ENCODE peak calls at places on chromosomes 13 and 19, in nine cellular contexts. One of them, this sample, is unnamed.
A peak's percentile ranks its signal among the peaks of the same experiment; 100 is the strongest.

GRCh38 chr19:47781590-47782318 is 3.3 kb downstream of the SELENOW start:
- DNase-seq in AG10803: peak; percentile 19
- DNase-seq in lower leg skin: peak; percentile 47
- DNase-seq in RWPE1: no peak
- DNase-seq in psoas muscle: peak; percentile 40
- DNase-seq in stomach: peak; percentile 35
- DNase-seq in H9: no peak
- DNase-seq in Calu3: no peak
- DNase-seq in B cell: no peak
- DNase-seq in this sample: no peak

GRCh38 chr19:55389386-55390317 is 3.9 kb downstream of the RPL28 start:
- DNase-seq in lower leg skin: no peak
- DNase-seq in Calu3: no peak
- DNase-seq in H9: no peak
- DNase-seq in psoas muscle: no peak
- DNase-seq in B cell: no peak
- DNase-seq in stomach: no peak
- DNase-seq in RWPE1: no peak
- DNase-seq in AG10803: no peak
- DNase-seq in this sample: no peak

GRCh38 chr13:63449549-63449948 is 2033.9 kb upstream of the PCDH20 start:
- DNase-seq in Calu3: no peak
- DNase-seq in stomach: no peak
- DNase-seq in B cell: no peak
- DNase-seq in H9: no peak
- DNase-seq in AG10803: no peak
- DNase-seq in RWPE1: no peak
- DNase-seq in psoas muscle: no peak
- DNase-seq in lower leg skin: no peak
- DNase-seq in this sample: no peak

GRCh38 chr13:99982021-99982740 is 597 bp downstream of the ZIC2 start:
- DNase-seq in RWPE1: no peak
- DNase-seq in lower leg skin: no peak
- DNase-seq in H9: no peak
- DNase-seq in Calu3: no peak
- DNase-seq in AG10803: no peak
- DNase-seq in psoas muscle: no peak
- DNase-seq in B cell: no peak
- DNase-seq in stomach: no peak
- DNase-seq in this sample: no peak

GRCh38 chr13:110677731-110678545 is 28.0 kb downstream of the CARS2 start:
- DNase-seq in B cell: no peak
- DNase-seq in RWPE1: no peak
- DNase-seq in Calu3: no peak
- DNase-seq in psoas muscle: no peak
- DNase-seq in H9: no peak
- DNase-seq in AG10803: no peak
- DNase-seq in stomach: no peak
- DNase-seq in lower leg skin: no peak
- DNase-seq in this sample: no peak

GRCh38 chr19:10975374-10976036 is 14.7 kb downstream of the SMARCA4 start:
- DNase-seq in H9: no peak
- DNase-seq in psoas muscle: peak; percentile 60
- DNase-seq in RWPE1: no peak
- DNase-seq in B cell: no peak
- DNase-seq in lower leg skin: no peak
- DNase-seq in Calu3: no peak
- DNase-seq in AG10803: peak; percentile 55
- DNase-seq in stomach: peak; percentile 67
- DNase-seq in this sample: no peak

GRCh38 chr13:52356327-52356726 is 49.6 kb downstream of the THSD1 start:
- DNase-seq in B cell: no peak
- DNase-seq in AG10803: peak; percentile 68
- DNase-seq in Calu3: no peak
- DNase-seq in RWPE1: peak; percentile 90
- DNase-seq in lower leg skin: no peak
- DNase-seq in psoas muscle: no peak
- DNase-seq in H9: no peak
- DNase-seq in stomach: no peak
- DNase-seq in this sample: no peak

GRCh38 chr19:49014870-49015255 is 2.0 kb downstream of the LHB start:
- DNase-seq in psoas muscle: no peak
- DNase-seq in Calu3: no peak
- DNase-seq in B cell: no peak
- DNase-seq in RWPE1: no peak
- DNase-seq in lower leg skin: no peak
- DNase-seq in H9: no peak
- DNase-seq in stomach: no peak
- DNase-seq in AG10803: no peak
- DNase-seq in this sample: no peak

GRCh38 chr13:21061077-21061945 is at the start of gene LATS2:
- DNase-seq in stomach: peak; percentile 97
- DNase-seq in Calu3: peak; percentile 95
- DNase-seq in H9: peak; percentile 96
- DNase-seq in B cell: peak; percentile 49
- DNase-seq in AG10803: peak; percentile 96
- DNase-seq in RWPE1: peak; percentile 92
- DNase-seq in psoas muscle: peak; percentile 97
- DNase-seq in lower leg skin: peak; percentile 95
- DNase-seq in this sample: peak; percentile 89

GRCh38 chr13:40123962-40124647 is 468.6 kb downstream of the COG6 start:
- DNase-seq in B cell: no peak
- DNase-seq in RWPE1: no peak
- DNase-seq in Calu3: no peak
- DNase-seq in stomach: no peak
- DNase-seq in psoas muscle: no peak
- DNase-seq in AG10803: no peak
- DNase-seq in H9: no peak
- DNase-seq in lower leg skin: no peak
- DNase-seq in this sample: no peak

GRCh38 chr19:14248578-14249011 is 42.6 kb upstream of the ADGRL1 start:
- DNase-seq in B cell: no peak
- DNase-seq in psoas muscle: no peak
- DNase-seq in lower leg skin: no peak
- DNase-seq in H9: peak; percentile 95
- DNase-seq in AG10803: peak; percentile 13
- DNase-seq in stomach: no peak
- DNase-seq in Calu3: no peak
- DNase-seq in RWPE1: no peak
- DNase-seq in this sample: peak; percentile 36

GRCh38 chr19:58396691-58397532 is 1.5 kb downstream of the RNF225 start:
- DNase-seq in B cell: no peak
- DNase-seq in AG10803: no peak
- DNase-seq in Calu3: no peak
- DNase-seq in RWPE1: no peak
- DNase-seq in stomach: no peak
- DNase-seq in psoas muscle: no peak
- DNase-seq in H9: no peak
- DNase-seq in lower leg skin: no peak
- DNase-seq in this sample: no peak

GRCh38 chr13:93922063-93922462 is 557.4 kb downstream of the DCT start:
- DNase-seq in H9: no peak
- DNase-seq in B cell: no peak
- DNase-seq in AG10803: no peak
- DNase-seq in psoas muscle: no peak
- DNase-seq in Calu3: no peak
- DNase-seq in stomach: no peak
- DNase-seq in RWPE1: no peak
- DNase-seq in lower leg skin: no peak
- DNase-seq in this sample: no peak
- TF ChIP-seq CTCF in H9: no peak
- TF ChIP-seq CTCF in B cell: no peak
- TF ChIP-seq CTCF in AG10803: no peak
- TF ChIP-seq CTCF in psoas muscle: no peak
- TF ChIP-seq CTCF in Calu3: no peak
- TF ChIP-seq CTCF in stomach: no peak
- TF ChIP-seq CTCF in RWPE1: no peak
- TF ChIP-seq CTCF in lower leg skin: no peak
- TF ChIP-seq CTCF in this sample: no peak

DNA sequence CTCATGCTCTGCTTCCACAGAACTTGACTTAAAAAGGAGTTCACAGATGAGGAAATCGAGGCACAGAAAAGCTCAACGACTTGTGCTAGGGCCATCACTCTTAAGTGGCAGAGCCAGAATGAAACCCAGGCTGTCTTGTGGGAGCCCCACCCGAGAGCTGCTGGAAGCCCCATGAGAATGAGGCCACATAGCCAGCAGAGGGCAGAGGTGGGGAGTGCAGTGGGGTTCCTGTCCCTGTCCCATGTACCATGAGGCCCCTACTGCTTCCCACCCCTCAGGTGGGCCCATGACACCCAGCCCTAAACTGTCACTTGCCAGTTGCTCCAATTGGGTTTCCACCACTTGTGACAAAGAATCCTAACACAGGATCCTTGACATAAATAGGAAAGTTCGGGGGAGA is 175.9 kb downstream of the IRS2 start:
- DNase-seq in stomach: peak; percentile 48
- DNase-seq in H9: peak; percentile 70
- DNase-seq in Calu3: peak; percentile 28
- DNase-seq in B cell: no peak
- DNase-seq in AG10803: no peak
- DNase-seq in RWPE1: no peak
- DNase-seq in lower leg skin: peak; percentile 19
- DNase-seq in psoas muscle: no peak
- DNase-seq in this sample: peak; percentile 24
- TF ChIP-seq CTCF in stomach: no peak
- TF ChIP-seq CTCF in H9: peak; percentile 66
- TF ChIP-seq CTCF in Calu3: no peak
- TF ChIP-seq CTCF in B cell: no peak
- TF ChIP-seq CTCF in AG10803: peak; percentile 34
- TF ChIP-seq CTCF in RWPE1: no peak
- TF ChIP-seq CTCF in lower leg skin: no peak
- TF ChIP-seq CTCF in psoas muscle: peak; percentile 25
- TF ChIP-seq CTCF in this sample: peak; percentile 19

DNA sequence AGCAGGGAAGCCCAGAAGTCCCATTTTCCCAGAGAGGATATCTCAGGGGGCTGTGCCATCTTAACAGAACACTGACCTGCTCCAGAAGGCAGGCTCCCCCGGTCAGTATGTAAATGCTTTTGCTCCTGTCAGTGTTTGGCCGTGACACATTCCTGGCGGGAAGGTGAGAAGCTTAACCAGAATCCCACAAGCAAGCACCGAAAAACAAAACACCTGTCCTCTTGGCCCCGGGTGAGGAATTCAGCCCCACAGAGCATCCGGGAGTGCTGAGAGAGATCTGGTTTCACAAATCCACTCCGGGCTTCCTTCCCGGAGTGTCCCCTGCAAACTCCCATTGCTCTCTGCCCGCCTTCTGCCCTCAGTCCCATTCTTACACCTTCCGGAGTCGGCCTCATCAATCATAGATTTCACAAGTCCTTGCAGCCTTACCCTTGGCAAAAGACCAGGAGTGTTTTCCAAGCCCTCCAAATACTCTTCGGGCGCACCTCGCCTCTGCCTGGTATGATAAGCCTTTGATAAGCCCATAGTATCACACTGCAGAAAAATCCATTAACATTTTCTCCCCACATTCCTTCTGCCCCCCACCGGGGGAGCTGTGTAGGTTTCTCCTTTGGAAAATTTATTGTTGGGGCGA is 12.2 kb downstream of the TPM4 start:
- DNase-seq in AG10803: no peak
- DNase-seq in stomach: peak; percentile 52
- DNase-seq in B cell: no peak
- DNase-seq in RWPE1: no peak
- DNase-seq in lower leg skin: no peak
- DNase-seq in H9: no peak
- DNase-seq in Calu3: peak; percentile 78
- DNase-seq in psoas muscle: no peak
- DNase-seq in this sample: no peak
- TF ChIP-seq CTCF in AG10803: peak; percentile 38
- TF ChIP-seq CTCF in stomach: no peak
- TF ChIP-seq CTCF in B cell: no peak
- TF ChIP-seq CTCF in RWPE1: no peak
- TF ChIP-seq CTCF in lower leg skin: no peak
- TF ChIP-seq CTCF in H9: peak; percentile 22
- TF ChIP-seq CTCF in Calu3: no peak
- TF ChIP-seq CTCF in psoas muscle: peak; percentile 6
- TF ChIP-seq CTCF in this sample: no peak

DNA sequence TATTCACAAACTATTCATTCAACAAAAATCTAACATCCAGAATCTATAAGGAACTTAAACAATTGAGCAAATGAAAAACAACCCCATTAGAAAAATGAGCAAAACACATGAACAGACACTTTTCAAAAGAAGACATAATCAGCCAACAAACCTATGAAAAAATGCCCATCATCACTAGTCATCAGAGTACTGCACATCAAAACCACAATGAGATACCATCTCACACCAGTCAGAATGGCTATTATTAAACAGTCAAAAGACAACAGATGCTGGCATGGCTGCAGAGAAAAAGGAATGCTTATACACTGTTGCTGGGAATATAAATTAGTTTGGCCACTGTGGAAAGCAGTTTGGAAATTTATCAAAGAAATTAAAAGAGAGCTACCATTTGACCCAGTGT is 487.6 kb downstream of the GPC6 start:
- DNase-seq in B cell: no peak
- DNase-seq in Calu3: no peak
- DNase-seq in lower leg skin: no peak
- DNase-seq in RWPE1: no peak
- DNase-seq in psoas muscle: no peak
- DNase-seq in H9: no peak
- DNase-seq in AG10803: peak; percentile 36
- DNase-seq in stomach: no peak
- DNase-seq in this sample: no peak
- TF ChIP-seq CTCF in B cell: no peak
- TF ChIP-seq CTCF in Calu3: no peak
- TF ChIP-seq CTCF in lower leg skin: no peak
- TF ChIP-seq CTCF in RWPE1: no peak
- TF ChIP-seq CTCF in psoas muscle: no peak
- TF ChIP-seq CTCF in H9: no peak
- TF ChIP-seq CTCF in AG10803: no peak
- TF ChIP-seq CTCF in stomach: no peak
- TF ChIP-seq CTCF in this sample: no peak

DNA sequence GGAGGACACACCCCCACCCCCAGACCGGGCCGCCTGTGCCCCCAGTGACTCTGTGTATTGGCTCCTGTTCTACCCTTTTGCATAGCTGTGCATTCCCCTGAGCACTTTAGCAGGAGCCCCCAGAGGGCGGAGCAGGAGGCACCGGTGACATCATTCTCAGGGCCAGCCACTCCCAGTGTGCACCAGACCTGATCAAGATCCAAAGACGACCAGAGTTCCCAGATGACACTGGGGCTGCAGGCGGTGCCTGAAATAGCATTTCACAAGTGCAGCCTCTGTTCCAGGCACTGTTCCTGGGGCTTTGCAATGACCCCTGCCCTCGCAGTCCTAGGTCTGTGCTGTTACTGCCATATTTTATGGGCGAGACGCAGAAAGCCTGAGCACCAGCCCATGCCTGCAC is 14.5 kb upstream of the PTPRS start:
- DNase-seq in psoas muscle: no peak
- DNase-seq in B cell: no peak
- DNase-seq in Calu3: no peak
- DNase-seq in lower leg skin: no peak
- DNase-seq in stomach: no peak
- DNase-seq in H9: no peak
- DNase-seq in RWPE1: no peak
- DNase-seq in AG10803: no peak
- DNase-seq in this sample: no peak
- TF ChIP-seq CTCF in psoas muscle: no peak
- TF ChIP-seq CTCF in B cell: no peak
- TF ChIP-seq CTCF in Calu3: no peak
- TF ChIP-seq CTCF in lower leg skin: no peak
- TF ChIP-seq CTCF in stomach: no peak
- TF ChIP-seq CTCF in H9: no peak
- TF ChIP-seq CTCF in RWPE1: no peak
- TF ChIP-seq CTCF in AG10803: no peak
- TF ChIP-seq CTCF in this sample: no peak